ENCODE peak calls at places on chromosomes 7 and 10, in ten cellular contexts. H is colonic mucosa; I is heart left ventricle; V is naive thymus-derived CD4-positive, alpha-beta T cell; R is lower lobe of right lung; L is CD8-positive, alpha-beta T cell; G is Peyer's patch; M is OCI-LY7; Y is left lung; J is brain microvascular endothelial cell. K is an unnamed sample.

GRCh38 chr7:131522325-131522920 is 34.0 kb downstream of the PODXL start:
- DNase-seq in G (no peak), M (no peak), I (no peak), H (no peak), R (no peak), J (no peak), V (no peak), L (no peak), Y (no peak), K (no peak)

GRCh38 chr10:132111121-132111731 is 45.5 kb downstream of the JAKMIP3 start:
- DNase-seq in Y (peak; percentile 24), V (no peak), G (peak; percentile 34), I (peak; percentile 16), R (peak; percentile 35), J (no peak), M (no peak), L (no peak), H (peak; percentile 10), K (no peak)

GRCh38 chr7:80764132-80764531 is 125.7 kb downstream of the CD36 start:
- DNase-seq in G (no peak), V (no peak), L (no peak), R (no peak), M (no peak), H (no peak), I (no peak), J (no peak), Y (no peak), K (no peak)

GRCh38 chr10:34655286-34656170 is 159.6 kb downstream of the PARD3 start:
- DNase-seq in G (no peak), Y (no peak), V (no peak), J (peak; percentile 82), L (no peak), M (peak; percentile 59), I (no peak), H (peak; percentile 85), R (no peak), K (peak; percentile 22)

GRCh38 chr7:10707519-10707918 is 266.2 kb upstream of the PHF14 start:
- DNase-seq in I (no peak), J (no peak), L (no peak), M (peak; percentile 19), Y (no peak), H (no peak), R (no peak), V (no peak), G (no peak), K (no peak)

GRCh38 chr7:28804990-28805389 is 153.1 kb downstream of the TRIL start:
- DNase-seq in Y (no peak), H (no peak), V (no peak), I (no peak), M (no peak), G (no peak), L (no peak), J (peak; percentile 59), R (no peak), K (peak; percentile 82)

GRCh38 chr10:132482090-132482489 is 55.5 kb upstream of the INPP5A start:
- DNase-seq in H (no peak), M (no peak), R (peak; percentile 24), Y (peak; percentile 31), J (peak; percentile 72), L (no peak), I (no peak), G (no peak), V (no peak), K (peak; percentile 88)

GRCh38 chr10:16519908-16520861 is 1.5 kb downstream of the C1QL3 start:
- DNase-seq in I (no peak), H (no peak), J (no peak), R (no peak), G (peak; percentile 47), V (no peak), Y (no peak), L (no peak), M (no peak), K (no peak)

GRCh38 chr7:150668472-150668911 is 17.0 kb upstream of the GIMAP2 start:
- DNase-seq in J (no peak), V (peak; percentile 83), M (no peak), I (no peak), L (no peak), H (no peak), R (no peak), G (no peak), Y (no peak), K (no peak)

GRCh38 chr7:83934118-83934734 is 260.4 kb downstream of the SEMA3A start:
- DNase-seq in V (no peak), J (no peak), M (no peak), Y (no peak), H (no peak), R (no peak), I (no peak), L (no peak), G (no peak), K (no peak)

GRCh38 chr10:21173433-21173963 is 276.4 kb upstream of the NEBL start:
- DNase-seq in J (no peak), M (no peak), V (no peak), R (peak; percentile 54), I (no peak), L (no peak), H (peak; percentile 37), Y (peak; percentile 36), G (peak; percentile 60), K (no peak)

GRCh38 chr10:12538596-12538995 is 189.2 kb downstream of the CAMK1D start:
- DNase-seq in V (no peak), M (no peak), G (no peak), I (no peak), J (no peak), H (no peak), L (no peak), R (no peak), Y (no peak), K (no peak)

GRCh38 chr10:26706206-26706605 is 8.7 kb downstream of the PDSS1 start:
- DNase-seq in I (no peak), R (peak; percentile 76), G (no peak), L (no peak), V (no peak), Y (peak; percentile 83), J (no peak), H (no peak), M (no peak), K (no peak)

GRCh38 chr10:53209941-53210611 is 437.5 kb upstream of the MBL2 start:
- DNase-seq in I (no peak), V (no peak), L (no peak), H (no peak), R (no peak), G (no peak), J (no peak), M (peak; percentile 8), Y (no peak), K (no peak)

GRCh38 chr7:112926018-112926417 is 135.8 kb upstream of the TMEM168 start:
- DNase-seq in R (no peak), M (no peak), J (no peak), G (no peak), I (no peak), L (no peak), Y (no peak), H (no peak), V (no peak), K (no peak)

GRCh38 chr7:79227035-79227434 is 226.4 kb downstream of the MAGI2 start:
- DNase-seq in V (no peak), G (no peak), L (no peak), R (no peak), Y (no peak), M (no peak), I (no peak), H (no peak), J (no peak), K (peak; percentile 1)

GRCh38 chr10:86632009-86632800 is 22.1 kb upstream of the OPN4 start:
- DNase-seq in G (no peak), Y (no peak), I (peak; percentile 44), V (no peak), L (no peak), R (no peak), M (no peak), H (no peak), J (no peak), K (no peak)

GRCh38 chr10:113094114-113094486 is 144.1 kb downstream of the TCF7L2 start:
- DNase-seq in Y (no peak), L (no peak), H (no peak), I (no peak), V (no peak), R (no peak), M (peak; percentile 5), J (no peak), G (no peak), K (no peak)

DNA sequence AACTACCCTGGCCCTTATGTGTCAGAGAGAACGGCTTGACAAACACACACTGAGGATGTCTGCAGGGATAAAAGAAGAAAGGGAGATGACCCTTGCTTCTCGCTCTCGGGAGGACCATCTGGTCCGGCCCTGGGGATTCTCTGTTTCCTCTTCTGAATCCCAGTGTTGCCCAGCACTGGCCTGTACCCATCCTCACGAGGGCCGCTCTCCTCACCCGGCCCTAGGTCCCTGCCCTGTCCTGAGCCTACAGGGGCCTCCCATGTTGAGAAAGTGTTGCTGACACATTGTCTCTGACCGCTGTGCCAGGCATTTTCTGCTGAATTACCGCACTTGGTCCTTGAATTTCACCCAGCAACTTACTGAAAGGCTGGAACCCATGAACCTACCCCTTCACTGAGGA is 171.9 kb upstream of the LANCL2 start:
- DNase-seq in G (no peak), J (no peak), Y (no peak), L (no peak), H (no peak), V (no peak), M (no peak), R (no peak), I (no peak), K (no peak)
- H3K4me3 ChIP-seq in G (no peak overlapping the region), J (no peak overlapping the region), Y (no peak overlapping the region), L (no peak overlapping the region), H (no peak overlapping the region), V (no peak overlapping the region), M (no peak overlapping the region), R (no peak overlapping the region), I (no peak overlapping the region), K (no peak overlapping the region)

GRCh38 chr10:129965418-129965793 is 1.3 kb upstream of the EBF3 start:
- DNase-seq in I (no peak), M (no peak), L (no peak), J (no peak), R (no peak), Y (no peak), H (no peak), V (no peak), G (no peak), K (no peak)
- H3K4me3 ChIP-seq in I (peak overlapping the region; percentile 54), M (no peak overlapping the region), L (no peak overlapping the region), J (no peak overlapping the region), R (no peak overlapping the region), Y (no peak overlapping the region), H (no peak overlapping the region), V (no peak overlapping the region), G (no peak overlapping the region), K (peak overlapping the region; percentile 52)

GRCh38 chr10:81953420-81953819 is 78.4 kb downstream of the NRG3 start:
- DNase-seq in Y (no peak), I (no peak), V (no peak), R (no peak), J (peak; percentile 22), G (no peak), H (no peak), M (no peak), L (no peak), K (no peak)
- H3K4me3 ChIP-seq in Y (no peak overlapping the region), I (no peak overlapping the region), V (no peak overlapping the region), R (no peak overlapping the region), J (no peak overlapping the region), G (no peak overlapping the region), H (no peak overlapping the region), M (no peak overlapping the region), L (no peak overlapping the region), K (no peak overlapping the region)

GRCh38 chr10:97406064-97406463 is 4.9 kb upstream of the RRP12 start:
- DNase-seq in G (no peak), L (no peak), R (peak; percentile 59), Y (no peak), I (no peak), H (no peak), V (no peak), J (no peak), M (no peak), K (no peak)
- H3K4me3 ChIP-seq in G (no peak overlapping the region), L (no peak overlapping the region), R (no peak overlapping the region), Y (no peak overlapping the region), I (no peak overlapping the region), H (no peak overlapping the region), V (no peak overlapping the region), J (no peak overlapping the region), M (no peak overlapping the region), K (no peak overlapping the region)